ENCODE peak calls at places on chromosomes 3 and 15, in ten cellular contexts. I, Q, R, N, V, B, J, A, O and K are unnamed samples.

GRCh38 chr15:64856429-64857145 is 14.9 kb downstream of the PLEKHO2 start:
- DNase-seq in J (no peak), N (peak), I (no peak), Q (no peak), O (no peak), V (peak), B (no peak), A (no peak), R (no peak), K (no peak)

GRCh38 chr15:73051811-73052678 is at the start of gene NEO1:
- DNase-seq in J (peak), A (peak), Q (peak), O (peak), V (peak), N (peak), I (peak), R (peak), B (peak), K (peak)

GRCh38 chr3:129686941-129687340 is 80.5 kb upstream of the PLXND1 start:
- DNase-seq in R (no peak), A (no peak), V (peak), N (no peak), O (no peak), I (no peak), B (peak), Q (no peak), J (no peak), K (peak)

GRCh38 chr3:187783098-187783497 is 37.8 kb upstream of the BCL6 start:
- DNase-seq in A (no peak), O (no peak), R (no peak), N (peak), B (no peak), V (peak), I (no peak), J (no peak), Q (no peak), K (peak)

GRCh38 chr15:40891810-40892448 is 2.3 kb upstream of the VPS18 start:
- DNase-seq in I (peak), R (no peak), Q (no peak), V (peak), O (no peak), J (no peak), B (peak), A (no peak), N (peak), K (no peak)

GRCh38 chr3:190673157-190673556 is 159.3 kb downstream of the IL1RAP start:
- DNase-seq in R (no peak), J (no peak), N (peak), Q (no peak), A (no peak), I (no peak), B (no peak), V (peak), O (no peak), K (no peak)

GRCh38 chr3:28973621-28974020 is 307.2 kb upstream of the RBMS3 start:
- DNase-seq in A (no peak), V (peak), I (no peak), R (no peak), N (peak), J (no peak), O (no peak), B (no peak), Q (no peak), K (no peak)

GRCh38 chr15:40790723-40791122 is 16.2 kb upstream of the ZFYVE19 start:
- DNase-seq in J (no peak), O (no peak), I (no peak), V (peak), R (no peak), B (no peak), N (peak), Q (no peak), A (no peak), K (no peak)

GRCh38 chr3:51937014-51937413 is 4.7 kb downstream of the RRP9 start:
- DNase-seq in O (no peak), J (no peak), R (no peak), I (no peak), N (no peak), A (no peak), B (no peak), V (no peak), Q (no peak), K (no peak)

GRCh38 chr3:46666471-46666845 is 27.0 kb downstream of the ALS2CL start:
- DNase-seq in V (no peak), B (no peak), O (no peak), R (no peak), N (no peak), A (no peak), I (no peak), Q (no peak), J (no peak), K (no peak)

GRCh38 chr3:29282431-29283296 is 1.8 kb downstream of the RBMS3 start:
- DNase-seq in R (no peak), A (no peak), B (no peak), J (no peak), N (peak), I (no peak), Q (no peak), O (no peak), V (peak), K (no peak)

GRCh38 chr3:73950781-73951180 is 326.0 kb upstream of the PDZRN3 start:
- DNase-seq in N (no peak), R (no peak), J (no peak), V (no peak), Q (no peak), I (no peak), A (no peak), B (no peak), O (no peak), K (no peak)

GRCh38 chr3:85304360-85304964 is 345.7 kb downstream of the CADM2 start:
- DNase-seq in R (no peak), I (no peak), Q (no peak), O (no peak), N (no peak), J (no peak), A (no peak), V (no peak), B (peak), K (no peak)

GRCh38 chr3:128052831-128053419 is 688 bp downstream of the SEC61A1 start:
- DNase-seq in J (no peak), B (peak), V (peak), N (no peak), O (no peak), A (no peak), R (no peak), Q (no peak), I (no peak), K (no peak)

GRCh38 chr3:171417813-171418212 is 42.4 kb downstream of the TNIK start:
- DNase-seq in J (no peak), O (no peak), I (no peak), V (peak), B (peak), A (no peak), R (no peak), N (peak), Q (no peak), K (no peak)

GRCh38 chr15:67967871-67968423 is 86.2 kb upstream of the PIAS1 start:
- DNase-seq in J (no peak), R (no peak), A (peak), I (peak), B (peak), O (no peak), N (peak), Q (no peak), V (peak), K (peak)

GRCh38 chr15:65827065-65827464 is 35.0 kb upstream of the DENND4A start:
- DNase-seq in J (no peak), V (no peak), I (peak), B (no peak), R (no peak), N (no peak), Q (no peak), O (no peak), A (no peak), K (no peak)

GRCh38 chr3:10993729-10994065 is 1.1 kb downstream of the SLC6A1 start:
- DNase-seq in R (no peak), O (no peak), A (no peak), I (no peak), J (no peak), Q (no peak), V (no peak), N (no peak), B (no peak), K (no peak)

GRCh38 chr3:71066356-71066755 is 517.2 kb downstream of the FOXP1 start:
- DNase-seq in O (peak), B (peak), J (no peak), N (no peak), A (no peak), R (no peak), V (no peak), Q (no peak), I (peak), K (no peak)

GRCh38 chr3:74789111-74789510 is 174.7 kb upstream of the CNTN3 start:
- DNase-seq in A (no peak), J (no peak), O (no peak), Q (no peak), I (no peak), B (peak), R (no peak), N (no peak), V (no peak), K (no peak)

GRCh38 chr15:58469432-58470353 is 37.9 kb downstream of the LIPC start:
- DNase-seq in B (peak), O (no peak), Q (no peak), I (peak), R (no peak), V (peak), J (no peak), A (no peak), N (peak), K (no peak)

GRCh38 chr15:27670481-27670880 is 428.6 kb downstream of the OCA2 start:
- DNase-seq in V (no peak), O (no peak), B (no peak), Q (no peak), R (no peak), I (no peak), N (no peak), J (no peak), A (no peak), K (no peak)

GRCh38 chr3:54836876-54837275 is 91.0 kb downstream of the LRTM1 start:
- DNase-seq in I (no peak), R (no peak), O (no peak), V (peak), Q (no peak), N (no peak), J (no peak), B (no peak), A (no peak), K (no peak)

GRCh38 chr3:61077551-61077950 is 173.7 kb downstream of the FHIT start:
- DNase-seq in O (no peak), Q (no peak), N (no peak), V (no peak), A (no peak), I (no peak), B (no peak), R (no peak), J (no peak), K (no peak)

GRCh38 chr3:10964537-10965167 is 27.9 kb upstream of the SLC6A1 start:
- DNase-seq in O (no peak), J (no peak), N (no peak), V (peak), Q (no peak), B (peak), R (no peak), A (no peak), I (peak), K (no peak)